ENCODE peak calls at places on chromosomes 6 and 20, in five cellular contexts. Z, S, H, T and L are unnamed samples.

GRCh38 chr20:13285408-13285807 is 64.3 kb downstream of the ISM1 start:
- DNase-seq in T (no peak), H (no peak), S (no peak), Z (no peak), L (no peak)

GRCh38 chr6:168285456-168285855 is 34.1 kb downstream of the DACT2 start:
- DNase-seq in Z (no peak), S (no peak), H (no peak), T (no peak), L (no peak)

GRCh38 chr20:62277253-62277652 is 25.5 kb upstream of the ADRM1 start:
- DNase-seq in T (no peak), S (no peak), H (no peak), Z (no peak), L (no peak)

GRCh38 chr6:11847515-11848244 is 69.1 kb upstream of the ADTRP start:
- DNase-seq in Z (no peak), S (no peak), H (no peak), T (no peak), L (no peak)

GRCh38 chr6:38432479-38432878 is 207.2 kb downstream of the BTBD9 start:
- DNase-seq in Z (no peak), T (no peak), H (no peak), S (no peak), L (no peak)

GRCh38 chr6:39841291-39841690 is 49.1 kb downstream of the DAAM2 start:
- DNase-seq in S (no peak), H (no peak), Z (no peak), T (no peak), L (no peak)

GRCh38 chr6:134642819-134643218 is 307.1 kb downstream of the ALDH8A1 start:
- DNase-seq in Z (no peak), S (no peak), H (no peak), T (no peak), L (no peak)

GRCh38 chr6:165231581-165232276 is 77.7 kb downstream of the C6orf118 start:
- DNase-seq in T (no peak), Z (no peak), S (no peak), H (no peak), L (peak)

GRCh38 chr6:1757133-1757532 is 147.4 kb downstream of the FOXC1 start:
- DNase-seq in S (no peak), H (no peak), Z (no peak), T (no peak), L (no peak)

GRCh38 chr6:158322724-158323560 is 10.7 kb downstream of the TULP4 start:
- DNase-seq in H (no peak), S (no peak), Z (no peak), T (peak), L (peak)

GRCh38 chr6:53811746-53812145 is 16.9 kb downstream of the LRRC1 start:
- DNase-seq in S (no peak), T (no peak), H (no peak), Z (no peak), L (no peak)

GRCh38 chr6:81166770-81167169 is 585.7 kb downstream of the TENT5A start:
- DNase-seq in Z (no peak), H (no peak), S (no peak), T (no peak), L (no peak)

GRCh38 chr6:138503881-138504680 is 4.8 kb upstream of the NHSL1 start:
- DNase-seq in Z (no peak), H (no peak), S (no peak), T (no peak), L (no peak)

GRCh38 chr20:49880177-49880576 is 35.2 kb downstream of the SPATA2 start:
- DNase-seq in S (no peak), H (no peak), Z (no peak), T (no peak), L (no peak)

GRCh38 chr6:17417817-17418216 is 24.4 kb downstream of the CAP2 start:
- DNase-seq in H (no peak), Z (no peak), T (no peak), S (no peak), L (no peak)

GRCh38 chr20:49747707-49748524 is 34.2 kb upstream of the B4GALT5 start:
- DNase-seq in H (peak), S (no peak), Z (no peak), T (no peak), L (peak)

GRCh38 chr6:101477436-101477835 is 83.9 kb downstream of the GRIK2 start:
- DNase-seq in T (no peak), Z (no peak), H (no peak), S (no peak), L (no peak)

GRCh38 chr20:60868316-60868891 is 383.7 kb upstream of the CDH4 start:
- DNase-seq in S (no peak), Z (no peak), H (no peak), T (no peak), L (no peak)

GRCh38 chr20:57893364-57894001 is 183.7 kb upstream of the PMEPA1 start:
- DNase-seq in H (no peak), S (no peak), T (no peak), Z (no peak), L (no peak)

GRCh38 chr6:31396422-31397152 is 6.8 kb upstream of the MICA start:
- DNase-seq in S (peak), H (peak), Z (peak), T (no peak), L (peak)

GRCh38 chr6:49454787-49455709 is 8.0 kb downstream of the MMUT start:
- DNase-seq in H (no peak), T (no peak), S (no peak), Z (no peak), L (no peak)

GRCh38 chr20:37943033-37943432 is 40.1 kb downstream of the VSTM2L start:
- DNase-seq in S (no peak), H (peak), T (no peak), Z (no peak), L (no peak)

GRCh38 chr6:44627091-44627878 is 239.8 kb downstream of the CDC5L start:
- DNase-seq in Z (no peak), H (no peak), S (no peak), T (no peak), L (no peak)

GRCh38 chr6:52582996-52583395 is 6.1 kb upstream of the TRAM2 start:
- DNase-seq in H (no peak), T (no peak), Z (no peak), S (no peak), L (no peak)

GRCh38 chr6:37699138-37699766 is 1.6 kb upstream of the MDGA1 start:
- DNase-seq in S (peak), T (no peak), Z (peak), H (no peak), L (no peak)

GRCh38 chr20:25227317-25227831 is 20.5 kb upstream of the PYGB start:
- DNase-seq in T (no peak), H (no peak), Z (no peak), S (no peak), L (no peak)

GRCh38 chr20:62219992-62220665 is at the start of gene HRH3:
- DNase-seq in S (peak), H (no peak), T (no peak), Z (peak), L (peak)

GRCh38 chr6:45677381-45677992 is 299.8 kb upstream of the SUPT3H start:
- DNase-seq in H (peak), T (no peak), S (peak), Z (peak), L (peak)

GRCh38 chr6:73079611-73079955 is 145.7 kb downstream of the KHDC1L start:
- DNase-seq in H (no peak), Z (no peak), T (peak), S (no peak), L (no peak)